ENCODE peak calls at places on chromosome 22, in five cellular contexts. M is H9, L is trophoblast cell, W is neuronal stem cell, Q is H1. E is an unnamed sample.

GRCh38 chr22:43053176-43053575 is 36.0 kb downstream of the TTLL1 start:
- DNase-seq in L (no peak), Q (no peak), M (peak), W (no peak), E (no peak)

GRCh38 chr22:47307326-47307725 is 544.9 kb downstream of the TBC1D22A start:
- DNase-seq in Q (no peak), M (no peak), W (no peak), L (no peak), E (no peak)

GRCh38 chr22:17138451-17139042 is 17.4 kb upstream of the TMEM121B start:
- DNase-seq in Q (no peak), M (no peak), L (no peak), W (no peak), E (no peak)

GRCh38 chr22:23553922-23554870 is 25.9 kb downstream of the IGLL1 start:
- DNase-seq in W (no peak), Q (no peak), L (no peak), M (no peak), E (no peak)

GRCh38 chr22:42473484-42474193 is 41.4 kb upstream of the NFAM1 start:
- DNase-seq in L (peak), M (no peak), Q (no peak), W (peak), E (peak)

GRCh38 chr22:22229683-22230420 is 14.7 kb upstream of the VPREB1 start:
- DNase-seq in L (peak), Q (no peak), W (no peak), M (no peak), E (no peak)

GRCh38 chr22:48152154-48152775 is 1389.8 kb downstream of the TBC1D22A start:
- DNase-seq in W (no peak), M (no peak), Q (no peak), L (no peak), E (no peak)

GRCh38 chr22:17920145-17920605 is 104.2 kb downstream of the MICAL3 start:
- DNase-seq in Q (no peak), M (peak), W (no peak), L (peak), E (peak)

GRCh38 chr22:32622004-32622761 is 147.6 kb downstream of the FBXO7 start:
- DNase-seq in W (peak), L (peak), M (peak), Q (peak), E (peak)

GRCh38 chr22:41780714-41781507 is 19.6 kb upstream of the CCDC134 start:
- DNase-seq in W (no peak), Q (no peak), L (peak), M (no peak), E (peak)

GRCh38 chr22:33757443-33758124 is 162.7 kb downstream of the LARGE1 start:
- DNase-seq in M (no peak), W (no peak), Q (no peak), L (no peak), E (no peak)

GRCh38 chr22:23403152-23403719 is 176.9 kb downstream of the IGLL1 start:
- DNase-seq in M (no peak), Q (no peak), L (no peak), W (no peak), E (no peak)

DNA sequence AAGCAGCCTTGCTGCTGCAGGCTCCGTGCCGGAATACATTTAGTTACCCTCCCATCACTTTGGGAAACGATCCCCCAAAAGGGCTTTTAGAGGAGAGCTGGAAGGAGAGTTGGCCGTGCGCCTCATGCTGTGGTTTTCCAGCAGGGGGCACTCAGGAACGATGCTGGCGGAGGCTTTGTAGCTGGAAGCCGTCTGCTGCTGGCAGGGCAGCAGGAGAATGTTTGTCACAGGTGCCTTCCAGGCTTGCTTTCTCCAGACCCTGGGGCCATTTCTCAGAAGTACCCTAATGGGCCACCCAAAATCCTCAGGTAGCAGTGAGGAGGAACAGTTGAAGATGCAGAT is 30.0 kb upstream of the CABP7 start:
- DNase-seq in M (peak), W (peak), Q (peak), L (peak), E (peak)
- H2BK12ac ChIP-seq in M (no peak), W (no peak), Q (no peak), L (no peak), E (no peak)

GRCh38 chr22:44332946-44333345 is 20.2 kb upstream of the SHISAL1 start:
- DNase-seq in W (no peak), L (no peak), Q (no peak), M (no peak), E (no peak)

GRCh38 chr22:44329179-44329796 is 16.5 kb upstream of the SHISAL1 start:
- DNase-seq in M (no peak), Q (no peak), L (no peak), W (no peak), E (no peak)

GRCh38 chr22:44330188-44330726 is 17.5 kb upstream of the SHISAL1 start:
- DNase-seq in M (no peak), Q (no peak), L (no peak), W (no peak), E (no peak)

GRCh38 chr22:44331881-44332714 is 19.3 kb upstream of the SHISAL1 start:
- DNase-seq in L (no peak), W (no peak), Q (no peak), M (no peak), E (peak)

GRCh38 chr22:44330727-44331660 is 18.2 kb upstream of the SHISAL1 start:
- DNase-seq in W (no peak), Q (no peak), M (peak), L (no peak), E (no peak)
- H3K9ac ChIP-seq in W (no peak), Q (peak), M (no peak), L (no peak), E (peak)

DNA sequence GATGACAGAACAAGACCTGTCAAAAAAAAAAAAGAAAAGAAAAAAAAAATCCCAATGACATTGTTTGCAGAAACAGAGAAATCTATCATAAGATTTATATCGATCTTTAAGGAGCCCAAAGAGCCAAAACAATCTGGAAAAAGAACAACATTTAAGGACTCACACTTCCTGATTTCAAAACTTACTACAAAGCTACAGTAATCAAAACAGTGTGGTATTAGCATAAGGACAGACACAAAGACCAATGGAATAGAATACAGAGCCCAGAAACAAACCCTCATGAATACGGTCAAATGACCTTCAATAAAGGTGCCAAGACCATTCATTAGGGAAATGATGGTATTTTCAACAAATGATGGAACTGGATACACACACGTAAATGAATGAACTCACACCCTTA is 12.2 kb downstream of the ARVCF start:
- DNase-seq in Q (no peak), M (no peak), L (no peak), W (no peak), E (no peak)
- H2BK12ac ChIP-seq in Q (no peak), M (no peak), L (no peak), W (no peak), E (no peak)

GRCh38 chr22:30308096-30308495 is 18.6 kb downstream of the TBC1D10A start:
- DNase-seq in M (no peak), L (peak), W (no peak), Q (no peak), E (no peak)
- H3K9ac ChIP-seq in M (no peak), L (no peak), W (peak), Q (no peak), E (no peak)

DNA sequence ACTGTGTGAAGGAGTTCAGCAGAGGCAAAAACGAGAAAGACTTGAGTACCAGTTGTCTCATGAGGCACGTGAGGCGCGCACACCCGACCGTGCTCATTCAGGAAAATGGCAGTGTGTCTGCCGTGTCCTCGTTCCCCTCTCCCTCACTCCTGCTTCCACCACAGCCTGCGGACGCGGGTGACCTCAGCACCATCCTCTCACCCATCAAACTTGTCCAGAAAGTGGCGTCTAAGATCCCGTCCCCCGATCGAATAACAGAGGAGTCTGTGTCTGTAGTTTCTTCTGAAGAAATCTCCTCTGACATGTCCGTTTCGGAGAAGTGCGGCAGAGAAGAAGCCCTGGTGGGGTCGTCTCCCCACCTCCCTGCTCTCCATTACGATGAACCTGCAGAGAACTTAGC is 30.4 kb downstream of the ZBED4 start:
- DNase-seq in Q (no peak), L (no peak), W (no peak), M (no peak), E (no peak)
- H2BK12ac ChIP-seq in Q (no peak), L (no peak), W (no peak), M (no peak), E (no peak)

GRCh38 chr22:37431366-37431765 is 4.1 kb upstream of the ELFN2 start:
- DNase-seq in L (no peak), M (no peak), Q (no peak), W (no peak), E (no peak)
- H3K9ac ChIP-seq in L (no peak), M (no peak), Q (no peak), W (no peak), E (no peak)

GRCh38 chr22:20974336-20974955 is 7.4 kb downstream of the AIFM3 start:
- DNase-seq in M (no peak), Q (no peak), L (no peak), W (no peak), E (no peak)

GRCh38 chr22:20973634-20974286 is 6.7 kb downstream of the AIFM3 start:
- DNase-seq in M (no peak), L (no peak), Q (no peak), W (no peak), E (no peak)

GRCh38 chr22:20970939-20971657 is 4.0 kb downstream of the AIFM3 start:
- DNase-seq in W (peak), L (no peak), Q (no peak), M (no peak), E (no peak)

GRCh38 chr22:20972933-20973577 is 6.0 kb downstream of the AIFM3 start:
- DNase-seq in W (no peak), Q (no peak), L (no peak), M (no peak), E (no peak)

GRCh38 chr22:20972014-20972797 is 5.2 kb downstream of the AIFM3 start:
- DNase-seq in W (no peak), L (peak), M (no peak), Q (no peak), E (peak)
- H2BK12ac ChIP-seq in W (no peak), L (no peak), M (no peak), Q (no peak), E (no peak)

GRCh38 chr22:25749420-25750169 is 7.6 kb downstream of the MYO18B start:
- DNase-seq in L (no peak), Q (no peak), M (no peak), W (no peak), E (no peak)
- H3K9ac ChIP-seq in L (no peak), Q (no peak), M (no peak), W (no peak), E (no peak)

DNA sequence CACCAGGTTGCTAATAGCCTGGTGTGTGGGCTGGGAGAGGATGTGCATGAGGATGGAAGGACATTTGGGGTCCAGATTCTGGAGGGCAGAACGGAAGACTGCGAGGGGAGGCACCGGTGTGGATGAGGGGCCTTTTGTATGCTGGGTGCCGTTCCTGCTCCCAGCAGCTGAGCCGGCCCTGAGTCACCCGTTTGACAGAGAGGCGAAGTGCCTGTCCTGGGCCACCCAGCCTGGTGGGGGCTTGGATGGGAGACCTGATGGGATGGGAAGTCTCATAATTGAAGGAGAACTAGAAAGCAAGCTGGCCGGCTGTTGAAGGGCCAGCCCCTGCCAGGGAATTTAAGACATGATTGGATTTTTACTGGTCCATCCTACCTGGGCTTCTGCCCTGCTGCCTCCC is 10.8 kb downstream of the CACNA1I start:
- DNase-seq in W (no peak), L (no peak), Q (no peak), M (no peak), E (no peak)
- H2BK12ac ChIP-seq in W (no peak), L (no peak), Q (peak), M (no peak), E (no peak)

DNA sequence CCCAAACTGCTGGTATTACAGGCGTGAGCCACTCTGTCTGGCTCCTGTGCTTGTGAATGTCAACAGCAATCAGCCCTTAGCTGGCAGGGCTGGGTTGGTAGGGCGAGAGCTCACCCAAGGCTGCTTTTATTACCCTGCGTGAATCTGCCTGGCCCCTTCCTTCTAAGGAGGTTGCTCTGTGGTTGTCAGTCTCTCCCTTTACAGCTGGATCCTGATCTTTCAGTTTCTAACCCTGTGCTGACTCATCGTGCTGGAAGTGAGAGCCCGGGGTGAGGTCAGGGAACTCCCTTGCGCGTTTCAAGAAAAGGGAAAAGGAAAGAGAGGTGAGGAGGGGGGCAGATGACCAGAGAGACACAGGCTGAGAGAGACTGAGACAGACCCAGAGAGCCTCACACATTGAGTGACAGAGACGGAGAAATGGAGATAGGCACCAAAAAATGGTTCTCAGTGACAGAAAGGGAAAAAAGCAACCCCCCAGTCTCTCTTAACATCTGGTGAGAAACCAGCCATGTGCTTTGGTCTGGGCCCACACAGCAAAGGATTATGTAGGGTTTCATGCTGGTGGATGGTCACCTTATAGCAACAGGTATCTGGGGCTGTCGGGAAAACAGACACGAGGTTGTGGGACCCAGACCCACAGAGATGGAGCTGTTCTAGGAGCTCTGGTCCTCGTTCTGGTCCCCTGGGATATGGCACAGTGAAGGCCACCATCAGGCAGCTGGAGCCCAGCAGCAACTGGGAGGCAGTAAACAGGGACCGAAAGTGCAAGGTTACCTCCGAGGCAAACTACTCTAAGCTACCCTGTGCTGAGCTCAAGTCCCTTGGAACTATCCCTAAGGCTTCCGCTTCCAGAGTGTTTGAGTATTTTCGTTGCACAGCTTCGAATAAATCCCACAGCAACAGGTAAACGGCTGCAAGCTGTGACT is 2.5 kb downstream of the TCN2 start:
- DNase-seq in M (no peak), Q (no peak), L (peak), W (no peak), E (peak)
- H3K9ac ChIP-seq in M (peak), Q (peak), L (no peak), W (no peak), E (peak)

E was measured in mesenchymal stem cell.